ENCODE peak calls at places on chromosomes 12 and 14, in five cellular contexts. A is mucosa of descending colon, R is BJ, C is HFFc6, N is tibial artery. D is an unnamed sample.

GRCh38 chr14:93033039-93033982 is 82.4 kb downstream of the ITPK1 start:
- DNase-seq in A (peak; percentile 35), R (no peak), C (no peak), N (no peak), D (no peak)

GRCh38 chr14:31388687-31389413 is 31.5 kb downstream of the HEATR5A start:
- DNase-seq in A (no peak), R (no peak), C (no peak), N (no peak), D (no peak)

GRCh38 chr14:26276757-26277156 is 321.1 kb downstream of the NOVA1 start:
- DNase-seq in A (no peak), R (no peak), C (no peak), N (no peak), D (no peak)

GRCh38 chr12:45409966-45410365 is 194.1 kb downstream of the ANO6 start:
- DNase-seq in A (no peak), R (no peak), C (peak; percentile 90), N (peak; percentile 23), D (no peak)

GRCh38 chr14:21399311-21399870 is 15.6 kb upstream of the SUPT16H start:
- DNase-seq in A (no peak), R (no peak), C (no peak), N (no peak), D (no peak)

GRCh38 chr14:40393143-40393542 is 960.9 kb upstream of the FBXO33 start:
- DNase-seq in A (no peak), R (no peak), C (no peak), N (no peak), D (no peak)

GRCh38 chr12:3809357-3810015 is 56.6 kb upstream of the CRACR2A start:
- DNase-seq in A (no peak), R (no peak), C (no peak), N (no peak), D (no peak)

GRCh38 chr12:75724913-75725312 is 213.5 kb upstream of the KRR1 start:
- DNase-seq in A (no peak), R (peak; percentile 71), C (peak; percentile 80), N (no peak), D (no peak)

GRCh38 chr12:68378859-68379628 is 46.9 kb upstream of the MDM1 start:
- DNase-seq in A (no peak), R (no peak), C (no peak), N (no peak), D (no peak)

GRCh38 chr14:67319142-67319541 is 40.5 kb downstream of the ATP6V1D start:
- DNase-seq in A (no peak), R (no peak), C (no peak), N (no peak), D (no peak)

GRCh38 chr14:30885840-30886740 is 11.7 kb downstream of the COCH start:
- DNase-seq in A (no peak), R (no peak), C (no peak), N (no peak), D (no peak)

GRCh38 chr12:18135086-18135485 is 45.1 kb upstream of the RERGL start:
- DNase-seq in A (no peak), R (no peak), C (no peak), N (no peak), D (no peak)

GRCh38 chr14:64674829-64675228 is 29.4 kb upstream of the PLEKHG3 start:
- DNase-seq in A (no peak), R (no peak), C (no peak), N (no peak), D (no peak)

GRCh38 chr12:121911824-121912585 is 6.4 kb upstream of the CFAP251 start:
- DNase-seq in A (no peak), R (no peak), C (no peak), N (no peak), D (no peak)

GRCh38 chr12:26298785-26299621 is 103.6 kb downstream of the SSPN start:
- DNase-seq in A (no peak), R (peak; percentile 65), C (peak; percentile 87), N (no peak), D (no peak)

GRCh38 chr12:15797818-15798217 is 8.6 kb upstream of the EPS8 start:
- DNase-seq in A (no peak), R (no peak), C (no peak), N (no peak), D (no peak)

GRCh38 chr14:24249230-24250021 is 7.0 kb upstream of the TINF2 start:
- DNase-seq in A (peak; percentile 41), R (no peak), C (no peak), N (no peak), D (no peak)

GRCh38 chr14:42469637-42470426 is 863.2 kb downstream of the LRFN5 start:
- DNase-seq in A (no peak), R (no peak), C (no peak), N (no peak), D (no peak)

GRCh38 chr12:101698782-101699347 is 1.4 kb downstream of the CHPT1 start:
- DNase-seq in A (no peak), R (no peak), C (no peak), N (no peak), D (no peak)

GRCh38 chr12:122999196-122999946 is 18.9 kb downstream of the ARL6IP4 start:
- DNase-seq in A (peak; percentile 19), R (no peak), C (no peak), N (no peak), D (no peak)

GRCh38 chr14:36520601-36521525 is 831 bp upstream of the NKX2-1 start:
- DNase-seq in A (no peak), R (no peak), C (peak; percentile 5), N (no peak), D (no peak)

GRCh38 chr12:16670456-16671050 is 64.6 kb upstream of the LMO3 start:
- DNase-seq in A (no peak), R (no peak), C (peak; percentile 4), N (no peak), D (no peak)

GRCh38 chr12:131189781-131190180 is 236.1 kb downstream of the ADGRD1 start:
- DNase-seq in A (no peak), R (no peak), C (no peak), N (no peak), D (no peak)

GRCh38 chr14:22184157-22185025 is 404.6 kb downstream of the DAD1 start:
- DNase-seq in A (no peak), R (no peak), C (no peak), N (no peak), D (no peak)

GRCh38 chr14:99573000-99573330 is 31.0 kb downstream of the CCDC85C start:
- DNase-seq in A (no peak), R (no peak), C (no peak), N (no peak), D (no peak)

GRCh38 chr12:117334855-117335587 is 26.4 kb downstream of the NOS1 start:
- DNase-seq in A (no peak), R (no peak), C (no peak), N (no peak), D (no peak)

GRCh38 chr12:108689314-108690190 is 41.8 kb downstream of the CORO1C start:
- DNase-seq in A (no peak), R (no peak), C (no peak), N (peak; percentile 73), D (no peak)

GRCh38 chr12:3275171-3276041 is 198.2 kb downstream of the TSPAN9 start:
- DNase-seq in A (no peak), R (no peak), C (peak; percentile 72), N (peak; percentile 78), D (no peak)

GRCh38 chr12:54276368-54276767 is 3.6 kb downstream of the CBX5 start:
- DNase-seq in A (no peak), R (no peak), C (no peak), N (no peak), D (no peak)

GRCh38 chr12:99611590-99611989 is 36.0 kb upstream of the GARIN6 start:
- DNase-seq in A (no peak), R (no peak), C (no peak), N (no peak), D (no peak)

D was measured in natural killer cell treated with Interleukin-12 subunit alpha and Interleukin-12 subunit beta and Interleukin-15 and Interleukin-18, amount 100 ng/mL, for 72 hours.